ENCODE peak calls at places on chromosomes 3 and 15, in five cellular contexts. R, D, Q, P and L are unnamed samples.

GRCh38 chr3:99659032-99659431 is 20.6 kb downstream of the COL8A1 start:
- DNase-seq in D (no peak), Q (no peak), P (peak; percentile 3), R (no peak), L (no peak)

GRCh38 chr3:14216257-14217048 is 37.8 kb downstream of the LSM3 start:
- DNase-seq in P (peak; percentile 50), D (peak; percentile 39), Q (no peak), R (peak; percentile 85), L (no peak)

GRCh38 chr3:165243597-165243996 is 47.4 kb upstream of the SLITRK3 start:
- DNase-seq in P (no peak), Q (no peak), D (no peak), R (no peak), L (no peak)

GRCh38 chr3:160331127-160331937 is 67.7 kb downstream of the IFT80 start:
- DNase-seq in P (peak; percentile 37), R (no peak), Q (peak; percentile 29), D (peak; percentile 86), L (peak; percentile 42)

GRCh38 chr3:97860364-97860763 is 38.6 kb downstream of the CRYBG3 start:
- DNase-seq in R (no peak), P (no peak), D (no peak), Q (no peak), L (no peak)

GRCh38 chr3:12158387-12159226 is at the start of gene TIMP4:
- DNase-seq in D (peak; percentile 46), Q (no peak), R (no peak), P (no peak), L (no peak)

GRCh38 chr3:195550723-195551122 is 7.6 kb upstream of the PPP1R2 start:
- DNase-seq in Q (no peak), D (peak; percentile 76), P (no peak), R (no peak), L (no peak)

GRCh38 chr3:123476967-123477750 is 28.3 kb upstream of the ADCY5 start:
- DNase-seq in D (no peak), P (no peak), Q (no peak), R (no peak), L (no peak)

GRCh38 chr3:25426408-25426807 is 1.7 kb upstream of the RARB start:
- DNase-seq in Q (no peak), D (no peak), P (no peak), R (no peak), L (no peak)

GRCh38 chr3:188956839-188957489 is 214.8 kb upstream of the TPRG1 start:
- DNase-seq in D (peak; percentile 49), R (peak; percentile 22), P (peak; percentile 38), Q (peak; percentile 60), L (peak; percentile 78)

GRCh38 chr3:14780927-14781507 is 37.7 kb upstream of the FGD5 start:
- DNase-seq in D (peak; percentile 61), Q (peak; percentile 74), P (peak; percentile 77), R (no peak), L (peak; percentile 89)

GRCh38 chr3:100006570-100007271 is 107.6 kb downstream of the FILIP1L start:
- DNase-seq in Q (no peak), D (peak; percentile 13), R (no peak), P (no peak), L (no peak)

GRCh38 chr3:107666853-107667252 is 144.1 kb downstream of the BBX start:
- DNase-seq in P (no peak), D (no peak), Q (no peak), R (no peak), L (no peak)

GRCh38 chr15:78714890-78715289 is 73.9 kb upstream of the CHRNB4 start:
- DNase-seq in Q (no peak), P (peak; percentile 57), D (peak; percentile 38), R (no peak), L (no peak)

GRCh38 chr3:148453764-148454163 is 243.9 kb upstream of the AGTR1 start:
- DNase-seq in Q (no peak), R (no peak), P (no peak), D (peak; percentile 4), L (no peak)

GRCh38 chr3:20809356-20809755 is 623.4 kb upstream of the SGO1 start:
- DNase-seq in Q (no peak), P (no peak), D (no peak), R (no peak), L (no peak)

GRCh38 chr15:53126144-53126543 is 336.0 kb upstream of the ONECUT1 start:
- DNase-seq in Q (no peak), D (no peak), P (no peak), R (no peak), L (no peak)

GRCh38 chr3:107943860-107944543 is 146.8 kb downstream of the CD47 start:
- DNase-seq in R (no peak), P (no peak), D (no peak), Q (no peak), L (no peak)

GRCh38 chr15:91515188-91515754 is 338.2 kb upstream of the SLCO3A1 start:
- DNase-seq in Q (no peak), P (no peak), D (no peak), R (no peak), L (no peak)

GRCh38 chr3:126124896-126125295 is 41.0 kb upstream of the SLC41A3 start:
- DNase-seq in P (no peak), Q (no peak), R (no peak), D (no peak), L (no peak)

GRCh38 chr15:31163769-31164572 is 62.4 kb upstream of the TRPM1 start:
- DNase-seq in P (no peak), D (no peak), R (no peak), Q (no peak), L (no peak)

GRCh38 chr15:70293138-70293537 is 195.4 kb upstream of the TLE3 start:
- DNase-seq in D (no peak), R (no peak), P (no peak), Q (no peak), L (no peak)

GRCh38 chr15:28992996-28993719 is 107.4 kb downstream of the APBA2 start:
- DNase-seq in P (no peak), D (no peak), R (no peak), Q (no peak), L (no peak)

GRCh38 chr3:171129827-171130226 is 103.3 kb upstream of the SLC2A2 start:
- DNase-seq in R (no peak), P (no peak), D (peak; percentile 58), Q (no peak), L (no peak)

DNA sequence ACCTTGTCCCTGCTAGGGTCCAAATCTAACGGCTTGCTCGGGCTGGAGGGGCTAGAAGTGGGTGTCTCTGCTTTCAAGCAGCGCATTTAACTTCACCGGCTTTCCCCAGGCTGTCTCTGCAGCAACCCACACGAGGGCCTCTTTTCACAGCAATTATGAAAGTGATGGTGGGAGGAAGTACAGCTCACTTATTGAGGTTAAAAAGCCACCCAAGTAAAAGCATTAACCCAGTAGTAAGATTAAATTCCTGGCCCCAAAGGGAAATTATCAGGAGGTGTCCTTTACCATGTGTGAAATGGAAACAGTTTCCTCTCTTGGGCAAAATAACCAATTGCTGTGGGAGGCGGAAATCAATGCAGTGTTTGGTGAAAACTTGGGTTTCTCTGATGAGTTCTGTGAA is 41.1 kb downstream of the NGRN start:
- DNase-seq in R (no peak), D (no peak), Q (no peak), P (no peak), L (no peak)
- TF ChIP-seq JUND in R (no peak), D (no peak), Q (no peak), P (no peak), L (no peak)

GRCh38 chr3:185656321-185656840 is 70.3 kb downstream of the SENP2 start:
- DNase-seq in R (no peak), Q (no peak), D (no peak), P (no peak), L (no peak)
- TF ChIP-seq JUND in R (peak; percentile 83), Q (no peak), D (no peak), P (no peak), L (no peak)

GRCh38 chr3:32077260-32078084 is 28.9 kb upstream of the GPD1L start:
- DNase-seq in Q (no peak), D (peak; percentile 68), P (no peak), R (no peak), L (no peak)
- TF ChIP-seq JUND in Q (no peak), D (no peak), P (no peak), R (no peak), L (no peak)

GRCh38 chr3:64109438-64109837 is 86.1 kb upstream of the PSMD6 start:
- DNase-seq in Q (no peak), P (no peak), D (peak; percentile 89), R (no peak), L (no peak)
- TF ChIP-seq JUND in Q (no peak), P (no peak), D (no peak), R (no peak), L (no peak)

GRCh38 chr3:38454884-38455638 is 1.4 kb downstream of the ACVR2B start:
- DNase-seq in R (peak; percentile 96), Q (no peak), D (peak; percentile 81), P (peak; percentile 74), L (peak; percentile 95)
- TF ChIP-seq JUND in R (no peak), Q (no peak), D (no peak), P (no peak), L (no peak)